ENCODE peak calls at places on chromosome 17, in four cellular contexts. G is ELR, A is left colon, V is fibroblast of gingiva. J is an unnamed sample.

GRCh38 chr17:28225271-28225670 is 93.7 kb upstream of the TMEM97 start:
- DNase-seq in G (no peak), A (no peak), V (no peak), J (no peak)

GRCh38 chr17:55062921-55063320 is 94.4 kb downstream of the STXBP4 start:
- DNase-seq in G (peak; percentile 47), A (no peak), V (no peak), J (peak; percentile 90)

GRCh38 chr17:58301504-58302150 is 20.9 kb upstream of the MPO start:
- DNase-seq in G (no peak), A (no peak), V (no peak), J (no peak)

GRCh38 chr17:78789663-78790181 is 7.6 kb upstream of the CYTH1 start:
- DNase-seq in G (no peak), A (peak; percentile 91), V (peak; percentile 57), J (peak; percentile 43)

GRCh38 chr17:65515512-65515911 is 45.9 kb downstream of the AXIN2 start:
- DNase-seq in G (no peak), A (no peak), V (no peak), J (no peak)

GRCh38 chr17:16378631-16379282 is 2.1 kb upstream of the UBB start:
- DNase-seq in G (no peak), A (peak; percentile 54), V (no peak), J (peak; percentile 96)

GRCh38 chr17:58202859-58203258 is 10.3 kb downstream of the EPX start:
- DNase-seq in G (no peak), A (no peak), V (no peak), J (no peak)

GRCh38 chr17:53193044-53193443 is 629.7 kb upstream of the KIF2B start:
- DNase-seq in G (peak; percentile 7), A (no peak), V (no peak), J (peak; percentile 57)

J was measured in bronchial epithelial cell.